ENCODE peak calls at places on chromosomes 5 and 9, in five cellular contexts. T is A673, X is dorsolateral prefrontal cortex, P is AG10803, N is fibroblast of lung. F is an unnamed sample.
A peak's percentile ranks its signal among the peaks of the same experiment; 100 is the strongest.

GRCh38 chr9:17065062-17065461 is 69.8 kb upstream of the CNTLN start:
- DNase-seq in T (no peak), X (no peak), P (no peak), N (peak; percentile 11), F (no peak)

GRCh38 chr5:157915638-157916037 is 56.7 kb upstream of the CLINT1 start:
- DNase-seq in T (no peak), X (peak; percentile 72), P (no peak), N (peak; percentile 65), F (peak; percentile 38)

GRCh38 chr5:125180222-125180621 is 433.8 kb upstream of the ZNF608 start:
- DNase-seq in T (no peak), X (no peak), P (peak; percentile 9), N (peak; percentile 27), F (peak; percentile 26)

GRCh38 chr9:127525426-127526188 is 74.3 kb downstream of the LRSAM1 start:
- DNase-seq in T (peak; percentile 60), X (no peak), P (peak; percentile 80), N (no peak), F (peak; percentile 55)

GRCh38 chr9:116133163-116133562 is 20.4 kb upstream of the PAPPA start:
- DNase-seq in T (no peak), X (no peak), P (no peak), N (no peak), F (no peak)

GRCh38 chr5:141508808-141509611 is 20.1 kb downstream of the PCDHGC5 start:
- DNase-seq in T (peak; percentile 90), X (no peak), P (peak; percentile 97), N (peak; percentile 94), F (peak; percentile 97)

GRCh38 chr5:57804007-57804444 is 321.4 kb upstream of the ACTBL2 start:
- DNase-seq in T (peak; percentile 75), X (no peak), P (peak; percentile 97), N (peak; percentile 99), F (peak; percentile 62)

GRCh38 chr5:22651355-22651754 is 201.8 kb downstream of the CDH12 start:
- DNase-seq in T (peak; percentile 6), X (no peak), P (no peak), N (no peak), F (no peak)

GRCh38 chr9:37034320-37034937 is 361 bp upstream of the PAX5 start:
- DNase-seq in T (no peak), X (no peak), P (no peak), N (peak; percentile 4), F (no peak)

GRCh38 chr9:131593936-131594665 is 48.8 kb downstream of the PRRT1B start:
- DNase-seq in T (no peak), X (no peak), P (no peak), N (no peak), F (no peak)

GRCh38 chr9:112012026-112012902 is 115.7 kb downstream of the UGCG start:
- DNase-seq in T (peak; percentile 53), X (peak; percentile 78), P (peak; percentile 94), N (peak; percentile 97), F (peak; percentile 86)

GRCh38 chr5:147485046-147485445 is 24.8 kb downstream of the DPYSL3 start:
- DNase-seq in T (no peak), X (no peak), P (peak; percentile 95), N (peak; percentile 87), F (peak; percentile 82)

GRCh38 chr5:172674155-172674554 is 33.1 kb downstream of the NEURL1B start:
- DNase-seq in T (no peak), X (no peak), P (no peak), N (no peak), F (no peak)

GRCh38 chr5:133930061-133930823 is 38.2 kb downstream of the C5orf15 start:
- DNase-seq in T (no peak), X (peak; percentile 75), P (peak; percentile 59), N (peak; percentile 87), F (peak; percentile 33)

GRCh38 chr5:15823413-15823812 is 323.4 kb downstream of the FBXL7 start:
- DNase-seq in T (no peak), X (no peak), P (peak; percentile 55), N (peak; percentile 62), F (no peak)

GRCh38 chr9:82499337-82499736 is 510.8 kb downstream of the SPATA31D1 start:
- DNase-seq in T (no peak), X (no peak), P (no peak), N (no peak), F (no peak)

GRCh38 chr5:107557051-107557658 is 113.6 kb downstream of the EFNA5 start:
- DNase-seq in T (no peak), X (no peak), P (peak; percentile 40), N (peak; percentile 59), F (no peak)

GRCh38 chr5:65100846-65101678 is 332.3 kb downstream of the CWC27 start:
- DNase-seq in T (peak; percentile 69), X (peak; percentile 10), P (peak; percentile 80), N (peak; percentile 77), F (peak; percentile 83)
- TF ChIP-seq CTCF in T (peak; percentile 72), X (peak; percentile 43), P (peak; percentile 77), N (peak; percentile 87), F (peak; percentile 85)

DNA sequence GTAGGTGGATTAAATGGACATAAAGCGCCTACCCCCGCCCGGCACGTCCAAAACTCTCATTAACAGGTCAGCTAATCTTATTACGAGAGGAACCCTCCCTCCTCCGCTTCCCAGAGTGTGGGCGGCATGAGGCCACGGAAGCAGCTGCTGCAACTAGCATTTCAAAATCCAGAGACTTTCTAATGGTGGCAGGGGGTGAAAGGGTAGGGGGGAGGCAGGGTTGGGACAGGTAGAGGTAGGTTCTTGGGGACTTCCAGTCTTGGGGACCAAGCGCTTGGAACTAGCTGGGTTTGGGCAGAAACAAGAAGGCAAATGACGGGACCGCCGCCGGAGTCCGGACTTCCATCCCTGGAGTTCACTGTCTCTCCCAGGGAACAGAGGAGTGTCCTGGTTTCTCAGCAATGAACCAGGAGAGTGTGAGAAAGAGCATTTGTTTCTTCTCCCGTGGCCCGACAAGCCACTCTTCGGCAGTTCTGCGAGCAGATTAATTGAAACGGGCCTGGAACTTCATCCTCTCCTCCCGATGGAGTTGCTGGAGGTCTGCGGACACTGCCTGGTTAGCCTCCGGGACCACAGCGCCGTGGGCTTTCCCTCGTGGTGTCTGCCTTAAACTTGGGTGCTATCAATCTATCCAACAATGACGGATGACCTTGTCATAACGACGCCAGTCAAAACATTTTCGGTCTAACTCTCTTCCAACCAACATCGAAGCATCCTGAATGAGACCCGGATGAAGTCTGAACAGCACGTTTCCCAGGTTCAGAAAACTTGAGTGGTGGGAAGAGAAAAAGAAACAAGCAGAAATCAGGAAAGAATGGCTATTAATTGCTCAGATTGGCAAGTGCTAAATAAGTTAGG is 1.6 kb upstream of the PRDM6 start:
- DNase-seq in T (no peak), X (no peak), P (no peak), N (no peak), F (no peak)
- H3K4me3 ChIP-seq in T (no peak overlapping the region), X (no peak overlapping the region), P (no peak overlapping the region), N (no peak overlapping the region), F (no peak overlapping the region)

GRCh38 chr9:6869081-6869948 is 111.5 kb downstream of the KDM4C start:
- DNase-seq in T (no peak), X (no peak), P (peak; percentile 4), N (no peak), F (peak; percentile 42)
- TF ChIP-seq CTCF in T (no peak), X (no peak), P (no peak), N (no peak), F (no peak)

DNA sequence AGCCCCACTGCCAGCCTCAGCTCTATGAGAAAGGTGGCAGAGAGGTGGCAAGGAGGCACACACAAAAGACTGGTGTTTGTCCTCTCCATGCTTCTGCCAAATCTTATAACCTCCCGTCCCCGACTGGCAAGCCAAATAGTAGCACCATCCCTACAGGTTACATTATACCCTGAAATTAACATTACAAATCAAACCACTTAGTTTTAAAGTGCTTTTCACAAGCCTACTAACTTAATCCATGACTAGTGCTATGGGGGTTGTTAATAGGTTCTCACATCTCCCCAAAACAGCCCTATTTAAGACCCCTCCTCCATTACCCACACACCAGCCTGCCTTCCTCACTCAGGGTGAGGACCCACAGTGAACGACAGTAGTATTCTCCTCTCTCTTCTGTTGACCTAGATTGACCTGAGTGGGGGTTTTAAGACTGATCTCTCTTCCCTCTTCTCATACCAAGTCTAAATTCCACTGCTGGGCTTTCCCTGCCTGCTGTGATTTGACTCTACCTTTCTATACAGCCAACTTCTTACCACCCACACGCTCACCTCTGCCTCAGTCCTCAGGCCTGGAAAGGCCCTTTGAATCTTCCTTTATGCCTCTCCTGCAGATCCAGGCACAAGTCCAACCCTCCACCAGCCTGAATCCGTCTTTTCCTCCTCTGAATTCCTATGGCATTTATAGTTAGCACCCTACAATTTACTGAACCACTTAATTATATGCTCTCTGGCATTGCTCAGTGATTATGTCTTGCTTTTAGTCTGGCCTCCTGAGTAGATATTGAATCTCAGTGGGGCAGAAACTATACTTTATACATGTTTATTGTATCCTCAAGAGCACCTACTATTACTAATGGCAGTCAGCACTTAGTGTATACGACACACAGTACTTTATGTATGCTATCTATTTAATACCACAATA is 116.1 kb downstream of the TMEM174 start:
- DNase-seq in T (no peak), X (no peak), P (no peak), N (no peak), F (no peak)
- H3K4me3 ChIP-seq in T (no peak overlapping the region), X (no peak overlapping the region), P (no peak overlapping the region), N (no peak overlapping the region), F (no peak overlapping the region)

GRCh38 chr9:88476491-88477271 is 58.3 kb upstream of the NXNL2 start:
- DNase-seq in T (no peak), X (no peak), P (peak; percentile 56), N (peak; percentile 78), F (peak; percentile 32)
- TF ChIP-seq CTCF in T (no peak), X (no peak), P (no peak), N (no peak), F (no peak)

DNA sequence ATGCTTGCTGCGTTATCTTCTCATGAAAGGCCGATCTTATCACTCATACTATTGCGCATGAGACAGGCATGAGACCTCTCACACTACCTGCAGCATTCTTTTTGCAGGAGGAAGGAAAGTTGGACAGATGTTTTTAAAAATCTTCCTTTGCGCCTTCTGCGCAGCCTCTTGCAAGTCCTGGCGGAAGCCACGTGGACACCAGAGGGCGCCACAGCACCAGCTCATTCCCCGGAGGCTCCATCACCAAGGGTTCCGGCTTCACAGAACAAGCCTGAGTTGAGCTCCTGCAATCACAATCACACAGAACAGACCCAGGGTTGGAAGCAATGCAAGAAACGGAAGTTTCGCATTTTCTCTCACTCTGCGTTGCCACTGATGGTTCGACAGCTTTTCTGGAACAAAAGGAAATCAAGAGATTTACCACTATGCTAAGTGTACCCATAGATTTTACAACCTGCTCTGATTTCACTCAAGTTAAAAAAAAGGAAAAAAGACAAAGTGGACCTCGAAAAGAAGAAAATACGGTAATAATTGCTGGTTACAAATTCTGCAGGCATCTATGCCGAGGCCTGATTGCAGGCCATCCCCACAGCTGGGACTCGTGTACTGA is 304.8 kb upstream of the MSX2 start:
- DNase-seq in T (peak; percentile 83), X (peak; percentile 97), P (peak; percentile 87), N (peak; percentile 87), F (peak; percentile 93)
- H3K4me3 ChIP-seq in T (no peak overlapping the region), X (peak overlapping the region; percentile 48), P (peak overlapping the region; percentile 29), N (no peak overlapping the region), F (peak overlapping the region; percentile 25)

F was measured in fibroblast of villous mesenchyme.